ENCODE peak calls at places on chromosomes 3 and 15, in eight cellular contexts. B, G, R, A, U, W, Z and O are unnamed samples.
A peak's percentile ranks its signal among the peaks of the same experiment; 100 is the strongest.

GRCh38 chr15:73804421-73804820 is 51.3 kb upstream of the INSYN1 start:
- DNase-seq in B (no peak), Z (no peak), R (no peak), G (peak; percentile 70), W (no peak), U (no peak), A (no peak), O (no peak)

GRCh38 chr15:88335074-88335473 is 78.5 kb upstream of the NTRK3 start:
- DNase-seq in U (no peak), A (no peak), R (no peak), G (no peak), Z (no peak), W (no peak), B (no peak), O (no peak)

GRCh38 chr3:54649551-54649950 is 278.3 kb downstream of the LRTM1 start:
- DNase-seq in U (no peak), W (no peak), G (no peak), Z (no peak), B (no peak), R (no peak), A (no peak), O (no peak)

GRCh38 chr3:7282988-7283387 is 422.1 kb downstream of the GRM7 start:
- DNase-seq in Z (no peak), U (no peak), G (no peak), B (no peak), W (no peak), R (no peak), A (no peak), O (no peak)

GRCh38 chr3:36362216-36362615 is 18.1 kb upstream of the STAC start:
- DNase-seq in W (no peak), B (no peak), Z (no peak), R (no peak), U (no peak), A (no peak), G (no peak), O (no peak)

GRCh38 chr3:85342915-85343314 is 384.1 kb downstream of the CADM2 start:
- DNase-seq in B (peak; percentile 1), W (no peak), A (peak; percentile 3), Z (no peak), R (no peak), U (peak; percentile 24), G (peak; percentile 40), O (no peak)

GRCh38 chr3:38565339-38566214 is 69.4 kb downstream of the EXOG start:
- DNase-seq in G (no peak), B (no peak), A (no peak), W (no peak), U (no peak), R (no peak), Z (no peak), O (no peak)

GRCh38 chr3:32614956-32615355 is 44.3 kb upstream of the DYNC1LI1 start:
- DNase-seq in B (no peak), R (no peak), Z (no peak), A (no peak), U (no peak), W (no peak), G (peak; percentile 20), O (no peak)

GRCh38 chr15:78810377-78811123 is 714 bp downstream of the ADAMTS7 start:
- DNase-seq in W (no peak), A (peak; percentile 73), G (peak; percentile 15), R (no peak), Z (peak; percentile 40), U (no peak), B (no peak), O (peak; percentile 86)

GRCh38 chr3:63655519-63655918 is 3.0 kb downstream of the SNTN start:
- DNase-seq in R (no peak), W (no peak), G (no peak), A (no peak), U (no peak), Z (no peak), B (no peak), O (no peak)

GRCh38 chr3:14876942-14877341 is 58.2 kb downstream of the FGD5 start:
- DNase-seq in B (no peak), U (no peak), R (no peak), W (peak; percentile 31), G (peak; percentile 77), Z (peak; percentile 55), A (no peak), O (peak; percentile 51)

GRCh38 chr3:151787626-151788025 is 26.3 kb upstream of the AADAC start:
- DNase-seq in R (no peak), U (no peak), A (no peak), W (no peak), B (no peak), Z (no peak), G (no peak), O (no peak)

GRCh38 chr3:53730565-53730964 is 115.7 kb downstream of the CHDH start:
- DNase-seq in R (no peak), A (no peak), U (no peak), W (no peak), Z (no peak), B (no peak), G (peak; percentile 45), O (peak; percentile 74)

GRCh38 chr3:186883686-186884058 is 41.2 kb downstream of the ADIPOQ start:
- DNase-seq in Z (no peak), R (no peak), G (no peak), W (no peak), B (no peak), A (no peak), U (no peak), O (no peak)

GRCh38 chr15:27485265-27485664 is 514.3 kb downstream of the GABRG3 start:
- DNase-seq in R (no peak), W (no peak), B (no peak), A (no peak), Z (no peak), U (no peak), G (no peak), O (no peak)

GRCh38 chr3:101319531-101319930 is 844 bp downstream of the IMPG2 start:
- DNase-seq in G (no peak), A (no peak), R (no peak), W (no peak), Z (no peak), U (no peak), B (no peak), O (no peak)

GRCh38 chr15:60421544-60421943 is 23.8 kb upstream of the ANXA2 start:
- DNase-seq in W (no peak), G (no peak), U (no peak), Z (no peak), B (no peak), R (no peak), A (no peak), O (no peak)

GRCh38 chr3:161372321-161373260 is 1.3 kb upstream of the SPTSSB start:
- DNase-seq in R (no peak), G (peak; percentile 96), U (no peak), Z (peak; percentile 13), B (no peak), A (peak; percentile 15), W (peak; percentile 83), O (peak; percentile 37)

GRCh38 chr3:143731776-143732175 is 116.5 kb downstream of the SLC9A9 start:
- DNase-seq in U (no peak), R (no peak), G (no peak), Z (peak; percentile 15), W (peak; percentile 28), B (no peak), A (no peak), O (no peak)

GRCh38 chr15:34490421-34491193 is 53.0 kb upstream of the GOLGA8A start:
- DNase-seq in Z (no peak), R (no peak), A (no peak), G (no peak), B (no peak), U (no peak), W (no peak), O (no peak)

GRCh38 chr3:197352382-197352781 is 54.0 kb upstream of the DLG1 start:
- DNase-seq in B (no peak), Z (peak; percentile 37), W (no peak), U (no peak), A (no peak), G (no peak), R (no peak), O (peak; percentile 81)

GRCh38 chr15:63504979-63505841 is 817 bp downstream of the USP3 start:
- DNase-seq in B (no peak), Z (peak; percentile 78), A (no peak), G (peak; percentile 58), U (no peak), W (no peak), R (no peak), O (peak; percentile 69)

GRCh38 chr3:27127879-27128278 is 241.3 kb downstream of the NEK10 start:
- DNase-seq in G (no peak), U (no peak), Z (no peak), B (no peak), R (no peak), W (no peak), A (no peak), O (no peak)

GRCh38 chr15:92226020-92226612 is 167.6 kb upstream of the ST8SIA2 start:
- DNase-seq in B (no peak), R (no peak), A (peak; percentile 15), W (no peak), Z (no peak), U (no peak), G (no peak), O (no peak)

GRCh38 chr3:134298281-134298680 is 47.6 kb upstream of the RYK start:
- DNase-seq in R (no peak), A (no peak), U (no peak), B (no peak), G (no peak), W (no peak), Z (no peak), O (no peak)

GRCh38 chr3:192887047-192887446 is 30.6 kb downstream of the MB21D2 start:
- DNase-seq in B (no peak), Z (no peak), G (no peak), R (no peak), W (no peak), A (no peak), U (peak; percentile 74), O (no peak)